ENCODE peak calls at places on chromosomes 16 and 17, in ten cellular contexts. Y, E, V, L, W, B, H, O, P and K are unnamed samples.

GRCh38 chr16:23874613-23875294 is 39.0 kb downstream of the PRKCB start:
- DNase-seq in Y (no peak), E (no peak), V (no peak), L (no peak), W (no peak), B (no peak), H (no peak), O (no peak), P (no peak), K (no peak)

GRCh38 chr17:32971171-32971570 is 20.5 kb upstream of the SPACA3 start:
- DNase-seq in Y (peak; percentile 12), E (no peak), V (no peak), L (no peak), W (no peak), B (no peak), H (no peak), O (no peak), P (no peak), K (peak; percentile 95)

GRCh38 chr17:45980855-45981254 is 18.2 kb upstream of the STH start:
- DNase-seq in Y (no peak), E (no peak), V (no peak), L (no peak), W (no peak), B (no peak), H (no peak), O (no peak), P (no peak), K (no peak)

GRCh38 chr16:87344931-87345631 is 27.9 kb upstream of the C16orf95 start:
- DNase-seq in Y (peak; percentile 59), E (no peak), V (peak; percentile 13), L (no peak), W (no peak), B (no peak), H (peak; percentile 86), O (peak; percentile 39), P (no peak), K (no peak)

GRCh38 chr17:3039748-3040147 is 23.7 kb downstream of the OR1D5 start:
- DNase-seq in Y (no peak), E (no peak), V (no peak), L (no peak), W (no peak), B (no peak), H (no peak), O (no peak), P (no peak), K (no peak)

GRCh38 chr17:51342257-51342656 is 81.9 kb downstream of the UTP18 start:
- DNase-seq in Y (no peak), E (no peak), V (no peak), L (no peak), W (no peak), B (no peak), H (no peak), O (no peak), P (no peak), K (no peak)

GRCh38 chr16:77191259-77191969 is 424 bp downstream of the MON1B start:
- DNase-seq in Y (peak; percentile 34), E (no peak), V (peak; percentile 14), L (no peak), W (no peak), B (peak; percentile 49), H (no peak), O (no peak), P (peak; percentile 66), K (peak; percentile 35)

GRCh38 chr16:11233727-11234376 is 22.2 kb downstream of the SOCS1 start:
- DNase-seq in Y (peak; percentile 80), E (peak; percentile 41), V (no peak), L (no peak), W (no peak), B (peak; percentile 46), H (no peak), O (no peak), P (no peak), K (no peak)

GRCh38 chr17:5501725-5502124 is 15.4 kb downstream of the MIS12 start:
- DNase-seq in Y (no peak), E (no peak), V (no peak), L (no peak), W (no peak), B (no peak), H (no peak), O (no peak), P (no peak), K (no peak)

GRCh38 chr17:60602385-60602742 is 2.4 kb downstream of the PPM1D start:
- DNase-seq in Y (no peak), E (no peak), V (no peak), L (no peak), W (no peak), B (no peak), H (no peak), O (no peak), P (no peak), K (no peak)

GRCh38 chr16:84647830-84648594 is at the start of gene KLHL36:
- DNase-seq in Y (peak; percentile 79), E (peak; percentile 72), V (peak; percentile 49), L (peak; percentile 45), W (peak; percentile 67), B (peak; percentile 67), H (no peak), O (peak; percentile 76), P (peak; percentile 74), K (peak; percentile 65)

GRCh38 chr16:57446530-57447141 is 549 bp downstream of the CIAPIN1 start:
- DNase-seq in Y (peak; percentile 36), E (no peak), V (no peak), L (no peak), W (no peak), B (peak; percentile 62), H (peak; percentile 10), O (no peak), P (peak; percentile 91), K (peak; percentile 40)

GRCh38 chr16:85465328-85466307 is 147.5 kb upstream of the GSE1 start:
- DNase-seq in Y (no peak), E (no peak), V (no peak), L (no peak), W (no peak), B (no peak), H (peak; percentile 33), O (peak; percentile 83), P (no peak), K (no peak)

GRCh38 chr17:9104370-9105041 is 83.2 kb downstream of the NTN1 start:
- DNase-seq in Y (no peak), E (no peak), V (no peak), L (no peak), W (no peak), B (no peak), H (no peak), O (peak; percentile 57), P (no peak), K (peak; percentile 62)

GRCh38 chr17:79977161-79977631 is 58.5 kb downstream of the TBC1D16 start:
- DNase-seq in Y (no peak), E (no peak), V (no peak), L (no peak), W (no peak), B (no peak), H (no peak), O (no peak), P (no peak), K (no peak)

GRCh38 chr16:11996433-11997174 is 20.1 kb downstream of the SNX29 start:
- DNase-seq in Y (no peak), E (no peak), V (no peak), L (no peak), W (no peak), B (no peak), H (no peak), O (no peak), P (no peak), K (no peak)

GRCh38 chr16:1420111-1420539 is 422 bp downstream of the UQCC4 start:
- DNase-seq in Y (peak; percentile 24), E (no peak), V (no peak), L (no peak), W (no peak), B (no peak), H (no peak), O (no peak), P (no peak), K (no peak)

GRCh38 chr16:82891918-82892317 is 265.1 kb downstream of the CDH13 start:
- DNase-seq in Y (no peak), E (no peak), V (no peak), L (no peak), W (no peak), B (no peak), H (no peak), O (no peak), P (no peak), K (no peak)

GRCh38 chr16:29007865-29008593 is 23.2 kb downstream of the LAT start:
- DNase-seq in Y (peak; percentile 75), E (peak; percentile 70), V (peak; percentile 35), L (no peak), W (no peak), B (no peak), H (no peak), O (no peak), P (no peak), K (no peak)

GRCh38 chr17:14923981-14924380 is 341.1 kb downstream of the PMP22 start:
- DNase-seq in Y (no peak), E (no peak), V (no peak), L (no peak), W (no peak), B (no peak), H (no peak), O (no peak), P (no peak), K (no peak)

GRCh38 chr17:67718325-67718941 is 697 bp downstream of the NOL11 start:
- DNase-seq in Y (peak; percentile 34), E (no peak), V (no peak), L (no peak), W (no peak), B (peak; percentile 10), H (no peak), O (no peak), P (peak; percentile 76), K (no peak)

GRCh38 chr16:89363621-89364393 is 126.6 kb downstream of the ANKRD11 start:
- DNase-seq in Y (peak; percentile 50), E (no peak), V (no peak), L (no peak), W (no peak), B (no peak), H (no peak), O (no peak), P (no peak), K (peak; percentile 63)

GRCh38 chr16:23509441-23509754 is 896 bp downstream of the GGA2 start:
- DNase-seq in Y (no peak), E (no peak), V (no peak), L (no peak), W (no peak), B (peak; percentile 33), H (no peak), O (no peak), P (no peak), K (no peak)

GRCh38 chr16:85685251-85685650 is 3.5 kb downstream of the GINS2 start:
- DNase-seq in Y (no peak), E (no peak), V (no peak), L (no peak), W (no peak), B (peak; percentile 89), H (no peak), O (no peak), P (no peak), K (no peak)

GRCh38 chr17:1888741-1889140 is 58.9 kb downstream of the RPA1 start:
- DNase-seq in Y (no peak), E (no peak), V (no peak), L (no peak), W (no peak), B (no peak), H (no peak), O (no peak), P (no peak), K (no peak)

GRCh38 chr16:10178079-10178478 is 4.1 kb downstream of the GRIN2A start:
- DNase-seq in Y (no peak), E (no peak), V (no peak), L (no peak), W (no peak), B (no peak), H (no peak), O (no peak), P (no peak), K (no peak)

GRCh38 chr16:6643083-6643686 is 689.5 kb upstream of the RBFOX1 start:
- DNase-seq in Y (peak; percentile 49), E (peak; percentile 44), V (peak; percentile 12), L (no peak), W (no peak), B (peak; percentile 47), H (peak; percentile 39), O (no peak), P (peak; percentile 80), K (peak; percentile 60)

GRCh38 chr16:53052519-53053501 is at the start of gene CHD9NB:
- DNase-seq in Y (peak; percentile 12), E (no peak), V (no peak), L (no peak), W (no peak), B (no peak), H (no peak), O (no peak), P (no peak), K (no peak)